ENCODE peak calls at places on chromosome 9, in ten cellular contexts. One of them, this sample, is unnamed.

GRCh38 chr9:83431470-83432060 is 106.6 kb downstream of the FRMD3 start:
- DNase-seq in MCF 10A: no peak
- DNase-seq in activated T-cell treated with anti-CD3 and anti-CD28 coated beads for 1 hour: no peak
- DNase-seq in activated CD4-positive, alpha-beta T cell treated with anti-CD3 and anti-CD28 coated beads, Interleukin-2, amount 10 ng/mL, durations not matched to agents 24 days and 14 days: no peak
- DNase-seq in cerebellar cortex: no peak
- DNase-seq in stimulated activated CD8-positive, alpha-beta memory T cell treated with anti-CD3 and anti-CD28 coated beads, Interleukin-15, amount 100 ng/mL, for 4 hours: no peak
- DNase-seq in upper lobe of right lung: no peak
- DNase-seq in lower leg skin: no peak
- DNase-seq in AG10803: no peak
- DNase-seq in LoVo: peak; percentile 24
- DNase-seq in this sample: no peak

GRCh38 chr9:124388275-124389048 is 26.8 kb downstream of the PSMB7 start:
- DNase-seq in MCF 10A: no peak
- DNase-seq in activated T-cell treated with anti-CD3 and anti-CD28 coated beads for 1 hour: no peak
- DNase-seq in activated CD4-positive, alpha-beta T cell treated with anti-CD3 and anti-CD28 coated beads, Interleukin-2, amount 10 ng/mL, durations not matched to agents 24 days and 14 days: no peak
- DNase-seq in cerebellar cortex: no peak
- DNase-seq in stimulated activated CD8-positive, alpha-beta memory T cell treated with anti-CD3 and anti-CD28 coated beads, Interleukin-15, amount 100 ng/mL, for 4 hours: no peak
- DNase-seq in upper lobe of right lung: no peak
- DNase-seq in lower leg skin: no peak
- DNase-seq in AG10803: no peak
- DNase-seq in LoVo: no peak
- DNase-seq in this sample: no peak

GRCh38 chr9:106892632-106893031 is 29.7 kb downstream of the ZNF462 start:
- DNase-seq in MCF 10A: peak; percentile 97
- DNase-seq in activated T-cell treated with anti-CD3 and anti-CD28 coated beads for 1 hour: no peak
- DNase-seq in activated CD4-positive, alpha-beta T cell treated with anti-CD3 and anti-CD28 coated beads, Interleukin-2, amount 10 ng/mL, durations not matched to agents 24 days and 14 days: no peak
- DNase-seq in cerebellar cortex: no peak
- DNase-seq in stimulated activated CD8-positive, alpha-beta memory T cell treated with anti-CD3 and anti-CD28 coated beads, Interleukin-15, amount 100 ng/mL, for 4 hours: no peak
- DNase-seq in upper lobe of right lung: no peak
- DNase-seq in lower leg skin: no peak
- DNase-seq in AG10803: peak; percentile 97
- DNase-seq in LoVo: peak; percentile 87
- DNase-seq in this sample: no peak

GRCh38 chr9:76336027-76336426 is 58.2 kb downstream of the RFK start:
- DNase-seq in MCF 10A: no peak
- DNase-seq in activated T-cell treated with anti-CD3 and anti-CD28 coated beads for 1 hour: no peak
- DNase-seq in activated CD4-positive, alpha-beta T cell treated with anti-CD3 and anti-CD28 coated beads, Interleukin-2, amount 10 ng/mL, durations not matched to agents 24 days and 14 days: no peak
- DNase-seq in cerebellar cortex: no peak
- DNase-seq in stimulated activated CD8-positive, alpha-beta memory T cell treated with anti-CD3 and anti-CD28 coated beads, Interleukin-15, amount 100 ng/mL, for 4 hours: no peak
- DNase-seq in upper lobe of right lung: no peak
- DNase-seq in lower leg skin: no peak
- DNase-seq in AG10803: no peak
- DNase-seq in LoVo: no peak
- DNase-seq in this sample: no peak

GRCh38 chr9:69222953-69223352 is 48.9 kb downstream of the TJP2 start:
- DNase-seq in MCF 10A: no peak
- DNase-seq in activated T-cell treated with anti-CD3 and anti-CD28 coated beads for 1 hour: no peak
- DNase-seq in activated CD4-positive, alpha-beta T cell treated with anti-CD3 and anti-CD28 coated beads, Interleukin-2, amount 10 ng/mL, durations not matched to agents 24 days and 14 days: no peak
- DNase-seq in cerebellar cortex: no peak
- DNase-seq in stimulated activated CD8-positive, alpha-beta memory T cell treated with anti-CD3 and anti-CD28 coated beads, Interleukin-15, amount 100 ng/mL, for 4 hours: no peak
- DNase-seq in upper lobe of right lung: no peak
- DNase-seq in lower leg skin: no peak
- DNase-seq in AG10803: no peak
- DNase-seq in LoVo: no peak
- DNase-seq in this sample: no peak

GRCh38 chr9:126093771-126094170 is 232.9 kb upstream of the MVB12B start:
- DNase-seq in MCF 10A: no peak
- DNase-seq in activated T-cell treated with anti-CD3 and anti-CD28 coated beads for 1 hour: no peak
- DNase-seq in activated CD4-positive, alpha-beta T cell treated with anti-CD3 and anti-CD28 coated beads, Interleukin-2, amount 10 ng/mL, durations not matched to agents 24 days and 14 days: no peak
- DNase-seq in cerebellar cortex: no peak
- DNase-seq in stimulated activated CD8-positive, alpha-beta memory T cell treated with anti-CD3 and anti-CD28 coated beads, Interleukin-15, amount 100 ng/mL, for 4 hours: no peak
- DNase-seq in upper lobe of right lung: no peak
- DNase-seq in lower leg skin: no peak
- DNase-seq in AG10803: no peak
- DNase-seq in LoVo: no peak
- DNase-seq in this sample: no peak

GRCh38 chr9:128412120-128412790 is 8.4 kb upstream of the CERCAM start:
- DNase-seq in MCF 10A: peak; percentile 43
- DNase-seq in activated T-cell treated with anti-CD3 and anti-CD28 coated beads for 1 hour: peak; percentile 35
- DNase-seq in activated CD4-positive, alpha-beta T cell treated with anti-CD3 and anti-CD28 coated beads, Interleukin-2, amount 10 ng/mL, durations not matched to agents 24 days and 14 days: peak; percentile 89
- DNase-seq in cerebellar cortex: peak; percentile 64
- DNase-seq in stimulated activated CD8-positive, alpha-beta memory T cell treated with anti-CD3 and anti-CD28 coated beads, Interleukin-15, amount 100 ng/mL, for 4 hours: no peak
- DNase-seq in upper lobe of right lung: no peak
- DNase-seq in lower leg skin: no peak
- DNase-seq in AG10803: no peak
- DNase-seq in LoVo: peak; percentile 14
- DNase-seq in this sample: peak; percentile 27

GRCh38 chr9:128998462-128998861 is 29.7 kb downstream of the SH3GLB2 start:
- DNase-seq in MCF 10A: no peak
- DNase-seq in activated T-cell treated with anti-CD3 and anti-CD28 coated beads for 1 hour: no peak
- DNase-seq in activated CD4-positive, alpha-beta T cell treated with anti-CD3 and anti-CD28 coated beads, Interleukin-2, amount 10 ng/mL, durations not matched to agents 24 days and 14 days: no peak
- DNase-seq in cerebellar cortex: no peak
- DNase-seq in stimulated activated CD8-positive, alpha-beta memory T cell treated with anti-CD3 and anti-CD28 coated beads, Interleukin-15, amount 100 ng/mL, for 4 hours: no peak
- DNase-seq in upper lobe of right lung: no peak
- DNase-seq in lower leg skin: no peak
- DNase-seq in AG10803: no peak
- DNase-seq in LoVo: no peak
- DNase-seq in this sample: no peak

GRCh38 chr9:2859776-2860379 is 16.0 kb upstream of the PUM3 start:
- DNase-seq in MCF 10A: peak; percentile 71
- DNase-seq in activated T-cell treated with anti-CD3 and anti-CD28 coated beads for 1 hour: peak; percentile 23
- DNase-seq in activated CD4-positive, alpha-beta T cell treated with anti-CD3 and anti-CD28 coated beads, Interleukin-2, amount 10 ng/mL, durations not matched to agents 24 days and 14 days: peak; percentile 81
- DNase-seq in cerebellar cortex: peak; percentile 79
- DNase-seq in stimulated activated CD8-positive, alpha-beta memory T cell treated with anti-CD3 and anti-CD28 coated beads, Interleukin-15, amount 100 ng/mL, for 4 hours: no peak
- DNase-seq in upper lobe of right lung: peak; percentile 75
- DNase-seq in lower leg skin: no peak
- DNase-seq in AG10803: peak; percentile 62
- DNase-seq in LoVo: peak; percentile 59
- DNase-seq in this sample: peak; percentile 40

GRCh38 chr9:36136277-36136893 is at the start of gene GLIPR2:
- DNase-seq in MCF 10A: peak; percentile 50
- DNase-seq in activated T-cell treated with anti-CD3 and anti-CD28 coated beads for 1 hour: peak; percentile 63
- DNase-seq in activated CD4-positive, alpha-beta T cell treated with anti-CD3 and anti-CD28 coated beads, Interleukin-2, amount 10 ng/mL, durations not matched to agents 24 days and 14 days: peak; percentile 95
- DNase-seq in cerebellar cortex: peak; percentile 43
- DNase-seq in stimulated activated CD8-positive, alpha-beta memory T cell treated with anti-CD3 and anti-CD28 coated beads, Interleukin-15, amount 100 ng/mL, for 4 hours: peak; percentile 64
- DNase-seq in upper lobe of right lung: peak; percentile 92
- DNase-seq in lower leg skin: peak; percentile 94
- DNase-seq in AG10803: peak; percentile 64
- DNase-seq in LoVo: peak; percentile 82
- DNase-seq in this sample: peak; percentile 64

GRCh38 chr9:5436441-5436840 is 1.3 kb downstream of the PLGRKT start:
- DNase-seq in MCF 10A: no peak
- DNase-seq in activated T-cell treated with anti-CD3 and anti-CD28 coated beads for 1 hour: no peak
- DNase-seq in activated CD4-positive, alpha-beta T cell treated with anti-CD3 and anti-CD28 coated beads, Interleukin-2, amount 10 ng/mL, durations not matched to agents 24 days and 14 days: peak; percentile 49
- DNase-seq in cerebellar cortex: no peak
- DNase-seq in stimulated activated CD8-positive, alpha-beta memory T cell treated with anti-CD3 and anti-CD28 coated beads, Interleukin-15, amount 100 ng/mL, for 4 hours: no peak
- DNase-seq in upper lobe of right lung: no peak
- DNase-seq in lower leg skin: no peak
- DNase-seq in AG10803: no peak
- DNase-seq in LoVo: peak; percentile 36
- DNase-seq in this sample: no peak

GRCh38 chr9:119184265-119184936 is 184.8 kb downstream of the BRINP1 start:
- DNase-seq in MCF 10A: no peak
- DNase-seq in activated T-cell treated with anti-CD3 and anti-CD28 coated beads for 1 hour: no peak
- DNase-seq in activated CD4-positive, alpha-beta T cell treated with anti-CD3 and anti-CD28 coated beads, Interleukin-2, amount 10 ng/mL, durations not matched to agents 24 days and 14 days: no peak
- DNase-seq in cerebellar cortex: no peak
- DNase-seq in stimulated activated CD8-positive, alpha-beta memory T cell treated with anti-CD3 and anti-CD28 coated beads, Interleukin-15, amount 100 ng/mL, for 4 hours: no peak
- DNase-seq in upper lobe of right lung: no peak
- DNase-seq in lower leg skin: no peak
- DNase-seq in AG10803: no peak
- DNase-seq in LoVo: no peak
- DNase-seq in this sample: no peak

GRCh38 chr9:16247188-16247875 is 623.1 kb downstream of the BNC2 start:
- DNase-seq in MCF 10A: peak; percentile 45
- DNase-seq in activated T-cell treated with anti-CD3 and anti-CD28 coated beads for 1 hour: no peak
- DNase-seq in activated CD4-positive, alpha-beta T cell treated with anti-CD3 and anti-CD28 coated beads, Interleukin-2, amount 10 ng/mL, durations not matched to agents 24 days and 14 days: no peak
- DNase-seq in cerebellar cortex: no peak
- DNase-seq in stimulated activated CD8-positive, alpha-beta memory T cell treated with anti-CD3 and anti-CD28 coated beads, Interleukin-15, amount 100 ng/mL, for 4 hours: no peak
- DNase-seq in upper lobe of right lung: no peak
- DNase-seq in lower leg skin: no peak
- DNase-seq in AG10803: peak; percentile 87
- DNase-seq in LoVo: peak; percentile 12
- DNase-seq in this sample: no peak

GRCh38 chr9:87181670-87182069 is 234.4 kb upstream of the GAS1 start:
- DNase-seq in MCF 10A: no peak
- DNase-seq in activated T-cell treated with anti-CD3 and anti-CD28 coated beads for 1 hour: no peak
- DNase-seq in activated CD4-positive, alpha-beta T cell treated with anti-CD3 and anti-CD28 coated beads, Interleukin-2, amount 10 ng/mL, durations not matched to agents 24 days and 14 days: no peak
- DNase-seq in cerebellar cortex: no peak
- DNase-seq in stimulated activated CD8-positive, alpha-beta memory T cell treated with anti-CD3 and anti-CD28 coated beads, Interleukin-15, amount 100 ng/mL, for 4 hours: no peak
- DNase-seq in upper lobe of right lung: no peak
- DNase-seq in lower leg skin: no peak
- DNase-seq in AG10803: no peak
- DNase-seq in LoVo: no peak
- DNase-seq in this sample: no peak

GRCh38 chr9:80932181-80932580 is 757.2 kb downstream of the TLE1 start:
- DNase-seq in MCF 10A: no peak
- DNase-seq in activated T-cell treated with anti-CD3 and anti-CD28 coated beads for 1 hour: no peak
- DNase-seq in activated CD4-positive, alpha-beta T cell treated with anti-CD3 and anti-CD28 coated beads, Interleukin-2, amount 10 ng/mL, durations not matched to agents 24 days and 14 days: no peak
- DNase-seq in cerebellar cortex: no peak
- DNase-seq in stimulated activated CD8-positive, alpha-beta memory T cell treated with anti-CD3 and anti-CD28 coated beads, Interleukin-15, amount 100 ng/mL, for 4 hours: no peak
- DNase-seq in upper lobe of right lung: no peak
- DNase-seq in lower leg skin: no peak
- DNase-seq in AG10803: no peak
- DNase-seq in LoVo: no peak
- DNase-seq in this sample: no peak

GRCh38 chr9:4301971-4302427 is 2.1 kb upstream of the GLIS3 start:
- DNase-seq in MCF 10A: peak; percentile 73
- DNase-seq in activated T-cell treated with anti-CD3 and anti-CD28 coated beads for 1 hour: no peak
- DNase-seq in activated CD4-positive, alpha-beta T cell treated with anti-CD3 and anti-CD28 coated beads, Interleukin-2, amount 10 ng/mL, durations not matched to agents 24 days and 14 days: no peak
- DNase-seq in cerebellar cortex: no peak
- DNase-seq in stimulated activated CD8-positive, alpha-beta memory T cell treated with anti-CD3 and anti-CD28 coated beads, Interleukin-15, amount 100 ng/mL, for 4 hours: no peak
- DNase-seq in upper lobe of right lung: no peak
- DNase-seq in lower leg skin: no peak
- DNase-seq in AG10803: peak; percentile 95
- DNase-seq in LoVo: no peak
- DNase-seq in this sample: peak; percentile 13

GRCh38 chr9:136095495-136096058 is 488 bp upstream of the NACC2 start:
- DNase-seq in MCF 10A: no peak
- DNase-seq in activated T-cell treated with anti-CD3 and anti-CD28 coated beads for 1 hour: no peak
- DNase-seq in activated CD4-positive, alpha-beta T cell treated with anti-CD3 and anti-CD28 coated beads, Interleukin-2, amount 10 ng/mL, durations not matched to agents 24 days and 14 days: peak; percentile 72
- DNase-seq in cerebellar cortex: no peak
- DNase-seq in stimulated activated CD8-positive, alpha-beta memory T cell treated with anti-CD3 and anti-CD28 coated beads, Interleukin-15, amount 100 ng/mL, for 4 hours: no peak
- DNase-seq in upper lobe of right lung: no peak
- DNase-seq in lower leg skin: no peak
- DNase-seq in AG10803: peak; percentile 33
- DNase-seq in LoVo: no peak
- DNase-seq in this sample: no peak

GRCh38 chr9:91677822-91678221 is 254.2 kb upstream of the NFIL3 start:
- DNase-seq in MCF 10A: no peak
- DNase-seq in activated T-cell treated with anti-CD3 and anti-CD28 coated beads for 1 hour: no peak
- DNase-seq in activated CD4-positive, alpha-beta T cell treated with anti-CD3 and anti-CD28 coated beads, Interleukin-2, amount 10 ng/mL, durations not matched to agents 24 days and 14 days: no peak
- DNase-seq in cerebellar cortex: no peak
- DNase-seq in stimulated activated CD8-positive, alpha-beta memory T cell treated with anti-CD3 and anti-CD28 coated beads, Interleukin-15, amount 100 ng/mL, for 4 hours: no peak
- DNase-seq in upper lobe of right lung: no peak
- DNase-seq in lower leg skin: no peak
- DNase-seq in AG10803: no peak
- DNase-seq in LoVo: no peak
- DNase-seq in this sample: no peak

GRCh38 chr9:88653926-88654325 is 118.9 kb downstream of the NXNL2 start:
- DNase-seq in MCF 10A: no peak
- DNase-seq in activated T-cell treated with anti-CD3 and anti-CD28 coated beads for 1 hour: no peak
- DNase-seq in activated CD4-positive, alpha-beta T cell treated with anti-CD3 and anti-CD28 coated beads, Interleukin-2, amount 10 ng/mL, durations not matched to agents 24 days and 14 days: no peak
- DNase-seq in cerebellar cortex: no peak
- DNase-seq in stimulated activated CD8-positive, alpha-beta memory T cell treated with anti-CD3 and anti-CD28 coated beads, Interleukin-15, amount 100 ng/mL, for 4 hours: no peak
- DNase-seq in upper lobe of right lung: no peak
- DNase-seq in lower leg skin: no peak
- DNase-seq in AG10803: peak; percentile 75
- DNase-seq in LoVo: no peak
- DNase-seq in this sample: no peak

GRCh38 chr9:106784076-106784475 is 78.9 kb upstream of the ZNF462 start:
- DNase-seq in MCF 10A: no peak
- DNase-seq in activated T-cell treated with anti-CD3 and anti-CD28 coated beads for 1 hour: no peak
- DNase-seq in activated CD4-positive, alpha-beta T cell treated with anti-CD3 and anti-CD28 coated beads, Interleukin-2, amount 10 ng/mL, durations not matched to agents 24 days and 14 days: no peak
- DNase-seq in cerebellar cortex: no peak
- DNase-seq in stimulated activated CD8-positive, alpha-beta memory T cell treated with anti-CD3 and anti-CD28 coated beads, Interleukin-15, amount 100 ng/mL, for 4 hours: no peak
- DNase-seq in upper lobe of right lung: no peak
- DNase-seq in lower leg skin: no peak
- DNase-seq in AG10803: peak; percentile 79
- DNase-seq in LoVo: no peak
- DNase-seq in this sample: no peak

GRCh38 chr9:4117835-4118610 is 181.8 kb downstream of the GLIS3 start:
- DNase-seq in MCF 10A: no peak
- DNase-seq in activated T-cell treated with anti-CD3 and anti-CD28 coated beads for 1 hour: peak; percentile 6
- DNase-seq in activated CD4-positive, alpha-beta T cell treated with anti-CD3 and anti-CD28 coated beads, Interleukin-2, amount 10 ng/mL, durations not matched to agents 24 days and 14 days: peak; percentile 79
- DNase-seq in cerebellar cortex: no peak
- DNase-seq in stimulated activated CD8-positive, alpha-beta memory T cell treated with anti-CD3 and anti-CD28 coated beads, Interleukin-15, amount 100 ng/mL, for 4 hours: peak; percentile 0
- DNase-seq in upper lobe of right lung: peak; percentile 55
- DNase-seq in lower leg skin: no peak
- DNase-seq in AG10803: no peak
- DNase-seq in LoVo: no peak
- DNase-seq in this sample: no peak

GRCh38 chr9:8208465-8208864 is 408.9 kb upstream of the DMAC1 start:
- DNase-seq in MCF 10A: peak; percentile 0
- DNase-seq in activated T-cell treated with anti-CD3 and anti-CD28 coated beads for 1 hour: no peak
- DNase-seq in activated CD4-positive, alpha-beta T cell treated with anti-CD3 and anti-CD28 coated beads, Interleukin-2, amount 10 ng/mL, durations not matched to agents 24 days and 14 days: no peak
- DNase-seq in cerebellar cortex: no peak
- DNase-seq in stimulated activated CD8-positive, alpha-beta memory T cell treated with anti-CD3 and anti-CD28 coated beads, Interleukin-15, amount 100 ng/mL, for 4 hours: no peak
- DNase-seq in upper lobe of right lung: no peak
- DNase-seq in lower leg skin: no peak
- DNase-seq in AG10803: no peak
- DNase-seq in LoVo: no peak
- DNase-seq in this sample: no peak

GRCh38 chr9:71744754-71745521 is 23.4 kb downstream of the CEMIP2 start:
- DNase-seq in MCF 10A: no peak
- DNase-seq in activated T-cell treated with anti-CD3 and anti-CD28 coated beads for 1 hour: no peak
- DNase-seq in activated CD4-positive, alpha-beta T cell treated with anti-CD3 and anti-CD28 coated beads, Interleukin-2, amount 10 ng/mL, durations not matched to agents 24 days and 14 days: no peak
- DNase-seq in cerebellar cortex: no peak
- DNase-seq in stimulated activated CD8-positive, alpha-beta memory T cell treated with anti-CD3 and anti-CD28 coated beads, Interleukin-15, amount 100 ng/mL, for 4 hours: no peak
- DNase-seq in upper lobe of right lung: no peak
- DNase-seq in lower leg skin: no peak
- DNase-seq in AG10803: no peak
- DNase-seq in LoVo: no peak
- DNase-seq in this sample: no peak

GRCh38 chr9:20783057-20784038 is 99.3 kb downstream of the FOCAD start:
- DNase-seq in MCF 10A: no peak
- DNase-seq in activated T-cell treated with anti-CD3 and anti-CD28 coated beads for 1 hour: no peak
- DNase-seq in activated CD4-positive, alpha-beta T cell treated with anti-CD3 and anti-CD28 coated beads, Interleukin-2, amount 10 ng/mL, durations not matched to agents 24 days and 14 days: no peak
- DNase-seq in cerebellar cortex: no peak
- DNase-seq in stimulated activated CD8-positive, alpha-beta memory T cell treated with anti-CD3 and anti-CD28 coated beads, Interleukin-15, amount 100 ng/mL, for 4 hours: no peak
- DNase-seq in upper lobe of right lung: no peak
- DNase-seq in lower leg skin: no peak
- DNase-seq in AG10803: no peak
- DNase-seq in LoVo: no peak
- DNase-seq in this sample: no peak

GRCh38 chr9:136965771-136966484 is 11.4 kb upstream of the PTGDS start:
- DNase-seq in MCF 10A: no peak
- DNase-seq in activated T-cell treated with anti-CD3 and anti-CD28 coated beads for 1 hour: no peak
- DNase-seq in activated CD4-positive, alpha-beta T cell treated with anti-CD3 and anti-CD28 coated beads, Interleukin-2, amount 10 ng/mL, durations not matched to agents 24 days and 14 days: peak; percentile 79
- DNase-seq in cerebellar cortex: peak; percentile 41
- DNase-seq in stimulated activated CD8-positive, alpha-beta memory T cell treated with anti-CD3 and anti-CD28 coated beads, Interleukin-15, amount 100 ng/mL, for 4 hours: no peak
- DNase-seq in upper lobe of right lung: no peak
- DNase-seq in lower leg skin: no peak
- DNase-seq in AG10803: no peak
- DNase-seq in LoVo: no peak
- DNase-seq in this sample: no peak

GRCh38 chr9:76086521-76086920 is 196.0 kb downstream of the PCSK5 start:
- DNase-seq in MCF 10A: peak; percentile 25
- DNase-seq in activated T-cell treated with anti-CD3 and anti-CD28 coated beads for 1 hour: no peak
- DNase-seq in activated CD4-positive, alpha-beta T cell treated with anti-CD3 and anti-CD28 coated beads, Interleukin-2, amount 10 ng/mL, durations not matched to agents 24 days and 14 days: no peak
- DNase-seq in cerebellar cortex: no peak
- DNase-seq in stimulated activated CD8-positive, alpha-beta memory T cell treated with anti-CD3 and anti-CD28 coated beads, Interleukin-15, amount 100 ng/mL, for 4 hours: no peak
- DNase-seq in upper lobe of right lung: no peak
- DNase-seq in lower leg skin: no peak
- DNase-seq in AG10803: peak; percentile 21
- DNase-seq in LoVo: no peak
- DNase-seq in this sample: no peak

GRCh38 chr9:113514748-113515147 is 51.2 kb downstream of the RGS3 start:
- DNase-seq in MCF 10A: no peak
- DNase-seq in activated T-cell treated with anti-CD3 and anti-CD28 coated beads for 1 hour: no peak
- DNase-seq in activated CD4-positive, alpha-beta T cell treated with anti-CD3 and anti-CD28 coated beads, Interleukin-2, amount 10 ng/mL, durations not matched to agents 24 days and 14 days: no peak
- DNase-seq in cerebellar cortex: no peak
- DNase-seq in stimulated activated CD8-positive, alpha-beta memory T cell treated with anti-CD3 and anti-CD28 coated beads, Interleukin-15, amount 100 ng/mL, for 4 hours: no peak
- DNase-seq in upper lobe of right lung: no peak
- DNase-seq in lower leg skin: no peak
- DNase-seq in AG10803: no peak
- DNase-seq in LoVo: no peak
- DNase-seq in this sample: no peak

GRCh38 chr9:78724896-78725295 is 428.0 kb downstream of the PSAT1 start:
- DNase-seq in MCF 10A: no peak
- DNase-seq in activated T-cell treated with anti-CD3 and anti-CD28 coated beads for 1 hour: no peak
- DNase-seq in activated CD4-positive, alpha-beta T cell treated with anti-CD3 and anti-CD28 coated beads, Interleukin-2, amount 10 ng/mL, durations not matched to agents 24 days and 14 days: no peak
- DNase-seq in cerebellar cortex: no peak
- DNase-seq in stimulated activated CD8-positive, alpha-beta memory T cell treated with anti-CD3 and anti-CD28 coated beads, Interleukin-15, amount 100 ng/mL, for 4 hours: no peak
- DNase-seq in upper lobe of right lung: no peak
- DNase-seq in lower leg skin: no peak
- DNase-seq in AG10803: no peak
- DNase-seq in LoVo: no peak
- DNase-seq in this sample: no peak

This sample was measured in tibial nerve.